ENCODE peak calls at places on chromosome 1, in eight cellular contexts. P is KBM-7; B is esophagus muscularis mucosa; U is GM13977; S is stimulated activated CD4-positive, alpha-beta T cell treated with anti-CD3 and anti-CD28 coated beads, Interleukin-15, amount 100 ng/mL, for 24 hours; G is NAMALWA; Y is memory B cell; H is GM18507. N is an unnamed sample.

GRCh38 chr1:212641956-212642355 is 33.4 kb downstream of the ATF3 start:
- DNase-seq in P (no peak), B (no peak), U (no peak), S (no peak), G (no peak), Y (no peak), H (no peak), N (no peak)

GRCh38 chr1:92051948-92052347 is 22.2 kb downstream of the EPHX4 start:
- DNase-seq in P (no peak), B (no peak), U (no peak), S (no peak), G (no peak), Y (no peak), H (no peak), N (no peak)

GRCh38 chr1:226662704-226663326 is 76.3 kb downstream of the ITPKB start:
- DNase-seq in P (peak), B (peak), U (peak), S (peak), G (peak), Y (peak), H (peak), N (no peak)

GRCh38 chr1:28428012-28428411 is 58.5 kb downstream of the PHACTR4 start:
- DNase-seq in P (peak), B (no peak), U (peak), S (no peak), G (no peak), Y (no peak), H (no peak), N (no peak)

GRCh38 chr1:89635825-89636815 is 3.2 kb downstream of the LRRC8C start:
- DNase-seq in P (no peak), B (no peak), U (no peak), S (no peak), G (no peak), Y (no peak), H (no peak), N (no peak)

GRCh38 chr1:65948609-65949229 is 156.0 kb downstream of the PDE4B start:
- DNase-seq in P (no peak), B (no peak), U (no peak), S (no peak), G (no peak), Y (no peak), H (no peak), N (peak)

GRCh38 chr1:18950415-18951026 is 6.0 kb downstream of the IFFO2 start:
- DNase-seq in P (no peak), B (no peak), U (peak), S (peak), G (no peak), Y (no peak), H (no peak), N (no peak)

GRCh38 chr1:21927531-21928237 is 9.4 kb downstream of the HSPG2 start:
- DNase-seq in P (no peak), B (peak), U (no peak), S (no peak), G (no peak), Y (no peak), H (no peak), N (no peak)

GRCh38 chr1:17691147-17691634 is 63.9 kb upstream of the ACTL8 start:
- DNase-seq in P (no peak), B (no peak), U (no peak), S (no peak), G (no peak), Y (no peak), H (no peak), N (no peak)

GRCh38 chr1:218463194-218464156 is 118.3 kb downstream of the TGFB2 start:
- DNase-seq in P (no peak), B (no peak), U (no peak), S (no peak), G (no peak), Y (no peak), H (no peak), N (no peak)

GRCh38 chr1:205955499-205955898 is 12.2 kb upstream of the SLC26A9 start:
- DNase-seq in P (no peak), B (no peak), U (no peak), S (no peak), G (no peak), Y (no peak), H (no peak), N (no peak)

GRCh38 chr1:14655386-14655785 is 56.9 kb downstream of the KAZN start:
- DNase-seq in P (no peak), B (no peak), U (no peak), S (no peak), G (no peak), Y (no peak), H (no peak), N (peak)

GRCh38 chr1:11482904-11483479 is 4.0 kb downstream of the DISP3 start:
- DNase-seq in P (no peak), B (no peak), U (no peak), S (no peak), G (no peak), Y (no peak), H (no peak), N (no peak)

GRCh38 chr1:7383671-7384070 is 387.4 kb upstream of the VAMP3 start:
- DNase-seq in P (no peak), B (peak), U (no peak), S (no peak), G (no peak), Y (no peak), H (no peak), N (no peak)

GRCh38 chr1:202710070-202711025 is at the start of gene SYT2:
- DNase-seq in P (no peak), B (no peak), U (no peak), S (peak), G (no peak), Y (no peak), H (no peak), N (peak)

GRCh38 chr1:97010865-97011264 is 289.3 kb downstream of the PTBP2 start:
- DNase-seq in P (no peak), B (no peak), U (no peak), S (no peak), G (no peak), Y (no peak), H (no peak), N (no peak)

GRCh38 chr1:21457654-21458053 is 17.7 kb downstream of the NBPF3 start:
- DNase-seq in P (no peak), B (no peak), U (no peak), S (no peak), G (no peak), Y (no peak), H (no peak), N (no peak)

GRCh38 chr1:2965676-2966075 is 55.6 kb upstream of the ACTRT2 start:
- DNase-seq in P (no peak), B (no peak), U (no peak), S (no peak), G (no peak), Y (no peak), H (no peak), N (no peak)

GRCh38 chr1:28144203-28145135 is 32.0 kb downstream of the PTAFR start:
- DNase-seq in P (no peak), B (no peak), U (peak), S (peak), G (peak), Y (no peak), H (peak), N (no peak)

GRCh38 chr1:247883346-247883745 is 12.0 kb upstream of the OR2W3 start:
- DNase-seq in P (no peak), B (no peak), U (no peak), S (no peak), G (no peak), Y (no peak), H (no peak), N (no peak)

GRCh38 chr1:233700338-233700737 is 86.4 kb downstream of the KCNK1 start:
- DNase-seq in P (no peak), B (peak), U (no peak), S (no peak), G (no peak), Y (no peak), H (no peak), N (no peak)

GRCh38 chr1:71621785-71622184 is 541.0 kb upstream of the ZRANB2 start:
- DNase-seq in P (no peak), B (no peak), U (no peak), S (no peak), G (no peak), Y (no peak), H (no peak), N (no peak)

GRCh38 chr1:42679364-42679983 is 2.7 kb upstream of the YBX1 start:
- DNase-seq in P (no peak), B (no peak), U (no peak), S (no peak), G (peak), Y (no peak), H (no peak), N (no peak)

GRCh38 chr1:89935235-89935634 is 59.7 kb upstream of the ZNF326 start:
- DNase-seq in P (no peak), B (no peak), U (no peak), S (no peak), G (no peak), Y (no peak), H (no peak), N (no peak)

N was measured in WERI-Rb-1.